ENCODE peak calls at places on chromosome 7, in four cellular contexts. F is Calu3, E is HFFc6, D is psoas muscle. N is an unnamed sample.

GRCh38 chr7:139026551-139026950 is 9.3 kb downstream of the ZC3HAV1L start:
- DNase-seq in F (no peak), E (no peak), D (no peak), N (no peak)

GRCh38 chr7:150962743-150963399 is 15.2 kb downstream of the KCNH2 start:
- DNase-seq in F (peak; percentile 74), E (peak; percentile 16), D (no peak), N (peak; percentile 66)

GRCh38 chr7:13835442-13835841 is 154.0 kb downstream of the ETV1 start:
- DNase-seq in F (no peak), E (no peak), D (no peak), N (no peak)

GRCh38 chr7:2517004-2517403 is 2.6 kb upstream of the LFNG start:
- DNase-seq in F (peak; percentile 49), E (peak; percentile 88), D (no peak), N (peak; percentile 87)

GRCh38 chr7:86598721-86599120 is 45.0 kb upstream of the GRM3 start:
- DNase-seq in F (no peak), E (no peak), D (no peak), N (no peak)

GRCh38 chr7:27121656-27122055 is 8.9 kb downstream of the HOXA4 start:
- DNase-seq in F (no peak), E (no peak), D (no peak), N (no peak)

GRCh38 chr7:12649348-12649747 is 38.1 kb upstream of the ARL4A start:
- DNase-seq in F (no peak), E (no peak), D (no peak), N (no peak)

GRCh38 chr7:22979251-22979650 is 34.7 kb downstream of the HYCC1 start:
- DNase-seq in F (no peak), E (no peak), D (no peak), N (no peak)

GRCh38 chr7:84697506-84697905 is 489.4 kb downstream of the SEMA3D start:
- DNase-seq in F (no peak), E (peak; percentile 81), D (no peak), N (peak; percentile 68)

GRCh38 chr7:8204674-8205377 is 57.1 kb downstream of the ICA1 start:
- DNase-seq in F (no peak), E (no peak), D (no peak), N (no peak)

GRCh38 chr7:84847790-84848189 is 339.1 kb downstream of the SEMA3D start:
- DNase-seq in F (no peak), E (no peak), D (no peak), N (no peak)

GRCh38 chr7:41540601-41541000 is 162.3 kb downstream of the INHBA start:
- DNase-seq in F (no peak), E (no peak), D (no peak), N (no peak)

GRCh38 chr7:152463714-152464311 is 28.0 kb upstream of the KMT2C start:
- DNase-seq in F (peak; percentile 100), E (peak; percentile 98), D (peak; percentile 100), N (peak; percentile 99)

GRCh38 chr7:27873981-27874957 is 134.3 kb downstream of the TAX1BP1 start:
- DNase-seq in F (peak; percentile 89), E (no peak), D (peak; percentile 62), N (peak; percentile 78)

GRCh38 chr7:2099036-2099957 is 133.4 kb downstream of the MAD1L1 start:
- DNase-seq in F (no peak), E (peak; percentile 58), D (no peak), N (peak; percentile 76)

GRCh38 chr7:31940167-31940566 is 130.0 kb downstream of the PDE1C start:
- DNase-seq in F (no peak), E (no peak), D (no peak), N (no peak)

GRCh38 chr7:19069842-19070241 is 47.6 kb downstream of the TWIST1 start:
- DNase-seq in F (no peak), E (peak; percentile 15), D (no peak), N (no peak)

GRCh38 chr7:39509441-39509840 is 56.8 kb upstream of the YAE1 start:
- DNase-seq in F (no peak), E (no peak), D (no peak), N (no peak)

GRCh38 chr7:134712196-134712595 is 65.5 kb downstream of the BPGM start:
- DNase-seq in F (no peak), E (peak; percentile 62), D (no peak), N (no peak)

GRCh38 chr7:48643420-48644013 is 280.8 kb upstream of the CDC14C start:
- DNase-seq in F (no peak), E (no peak), D (no peak), N (no peak)

GRCh38 chr7:18788026-18788425 is 292.5 kb downstream of the HDAC9 start:
- DNase-seq in F (no peak), E (no peak), D (no peak), N (no peak)

GRCh38 chr7:142319970-142320369 is 62.1 kb upstream of the PRSS58 start:
- DNase-seq in F (peak; percentile 40), E (no peak), D (no peak), N (no peak)
- TF ChIP-seq CTCF in F (peak; percentile 45), E (peak; percentile 67), D (no peak), N (peak; percentile 24)

GRCh38 chr7:141027043-141027442 is 12.3 kb upstream of the MRPS33 start:
- DNase-seq in F (no peak), E (no peak), D (no peak), N (no peak)
- TF ChIP-seq CTCF in F (no peak), E (peak; percentile 36), D (no peak), N (no peak)

DNA sequence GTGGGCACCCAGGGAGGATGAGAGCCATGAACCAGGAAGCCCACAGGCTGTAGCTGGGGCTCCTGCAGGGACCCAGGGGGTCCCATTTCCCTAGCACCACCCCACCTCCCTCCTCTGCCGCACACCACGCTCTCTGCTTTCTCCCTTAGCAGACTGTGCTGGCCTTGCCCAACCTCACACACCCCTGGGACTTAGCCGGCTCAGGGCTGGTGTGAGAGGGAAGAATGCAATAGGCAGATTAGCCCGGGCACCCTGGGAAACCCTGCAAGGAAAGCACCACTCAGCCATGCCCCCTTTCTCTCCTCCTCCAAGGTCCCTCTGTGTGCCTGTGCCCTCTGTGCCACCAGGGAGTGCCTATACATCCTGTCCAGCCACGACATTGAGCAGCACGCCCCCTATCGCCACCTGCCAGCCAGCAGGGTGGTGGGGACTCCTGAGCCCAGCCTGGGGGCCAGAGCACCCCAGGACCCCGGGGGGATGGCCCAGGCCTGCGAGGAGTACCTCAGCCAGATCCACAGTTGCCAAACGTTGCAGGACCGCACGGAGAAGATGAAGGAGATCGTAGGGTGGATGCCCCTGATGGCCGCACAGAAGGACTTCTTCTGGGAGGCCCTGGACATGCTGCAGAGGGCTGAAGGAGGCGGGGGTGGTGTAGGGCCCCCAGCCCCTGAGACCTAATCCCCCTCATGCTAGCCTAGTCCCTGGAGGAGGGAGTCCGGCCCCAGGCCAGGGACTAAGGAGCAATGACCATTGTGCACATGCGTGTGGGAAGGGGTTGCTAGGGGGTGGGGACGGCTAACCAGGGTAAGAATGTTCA is 1.7 kb upstream of the PCOLCE start:
- DNase-seq in F (no peak), E (no peak), D (peak; percentile 75), N (no peak)
- TF ChIP-seq CTCF in F (no peak), E (no peak), D (no peak), N (no peak)

GRCh38 chr7:99947608-99948007 is 18.2 kb upstream of the GJC3 start:
- DNase-seq in F (no peak), E (no peak), D (no peak), N (no peak)

GRCh38 chr7:99953649-99954048 is 22.2 kb downstream of the AZGP1 start:
- DNase-seq in F (peak; percentile 47), E (no peak), D (peak; percentile 77), N (peak; percentile 11)

GRCh38 chr7:99955247-99955646 is 20.6 kb downstream of the AZGP1 start:
- DNase-seq in F (peak; percentile 63), E (no peak), D (no peak), N (no peak)

GRCh38 chr7:99944508-99945070 is 15.2 kb upstream of the GJC3 start:
- DNase-seq in F (no peak), E (no peak), D (no peak), N (no peak)

GRCh38 chr7:99949645-99950228 is 20.3 kb upstream of the GJC3 start:
- DNase-seq in F (no peak), E (peak; percentile 8), D (no peak), N (no peak)
- TF ChIP-seq CTCF in F (no peak), E (peak; percentile 67), D (peak; percentile 31), N (peak; percentile 12)

DNA sequence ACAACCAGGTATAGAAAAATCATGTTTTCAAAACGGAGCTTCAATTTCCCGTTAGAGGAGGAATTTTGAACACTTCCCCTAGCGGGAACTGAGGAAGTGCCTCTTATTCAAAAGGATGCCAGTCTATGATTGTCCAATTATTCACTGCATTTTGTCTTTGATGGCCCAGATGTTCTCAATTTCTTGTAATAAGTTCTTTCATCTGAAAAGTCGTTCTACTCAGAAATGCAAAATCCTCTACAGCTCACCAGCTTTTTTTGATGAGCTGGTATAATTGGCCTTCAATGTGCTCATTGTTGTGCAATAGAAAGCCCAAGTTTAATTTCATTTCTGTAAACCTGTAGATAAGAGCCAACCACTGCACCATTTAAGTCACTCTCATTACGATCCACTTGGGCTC is 978.8 kb upstream of the AUTS2 start:
- DNase-seq in F (no peak), E (no peak), D (no peak), N (no peak)
- TF ChIP-seq CTCF in F (no peak), E (no peak), D (no peak), N (no peak)

DNA sequence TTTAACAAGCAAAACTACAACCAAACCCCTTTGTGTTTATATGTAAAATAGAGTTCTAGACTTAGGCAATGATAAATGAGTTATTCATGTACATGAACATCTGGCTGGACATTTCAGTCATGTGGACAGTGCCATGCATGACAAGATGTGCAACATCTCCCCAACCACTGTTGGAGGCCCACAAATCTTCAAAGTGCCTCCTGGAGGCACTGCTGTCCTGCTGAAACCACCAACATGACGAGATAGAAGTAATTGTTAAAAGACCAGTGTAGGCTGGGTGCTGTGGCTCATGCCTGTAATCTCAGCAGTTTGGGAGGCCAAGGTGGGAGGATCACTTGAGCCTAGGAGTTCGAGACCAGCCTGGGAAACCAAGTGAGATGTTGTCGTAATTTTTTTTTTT is 18.5 kb downstream of the PPIA start:
- DNase-seq in F (no peak), E (no peak), D (no peak), N (no peak)
- TF ChIP-seq CTCF in F (no peak), E (no peak), D (no peak), N (no peak)

N was measured in foreskin fibroblast.